ENCODE peak calls at places on chromosome 3, in six cellular contexts. O is HCT116, H is OCI-LY7, W is fibroblast of lung, S is IMR-90, B is neural progenitor cell. J is an unnamed sample.
A peak's percentile ranks its signal among the peaks of the same experiment; 100 is the strongest.

GRCh38 chr3:40042752-40043443 is 233.5 kb downstream of the MYRIP start:
- DNase-seq in H (no peak), W (peak; percentile 44), B (no peak), O (no peak), S (no peak), J (peak; percentile 66)

GRCh38 chr3:4850928-4851265 is 128.3 kb upstream of the BHLHE40 start:
- DNase-seq in O (no peak), S (no peak), H (no peak), B (no peak), W (no peak), J (no peak)

GRCh38 chr3:128313181-128313725 is 153.4 kb downstream of the DNAJB8 start:
- DNase-seq in S (no peak), W (no peak), H (no peak), B (no peak), O (no peak), J (no peak)

GRCh38 chr3:23240386-23240785 is 37.3 kb downstream of the UBE2E2 start:
- DNase-seq in W (no peak), O (no peak), B (no peak), S (no peak), H (no peak), J (no peak)

GRCh38 chr3:42020681-42021307 is 58.9 kb upstream of the ULK4 start:
- DNase-seq in O (no peak), B (no peak), W (peak; percentile 89), S (peak; percentile 83), H (no peak), J (peak; percentile 95)

GRCh38 chr3:10995871-10996270 is 3.3 kb downstream of the SLC6A1 start:
- DNase-seq in H (no peak), S (no peak), B (no peak), W (no peak), O (no peak), J (peak; percentile 54)

GRCh38 chr3:123100192-123100776 is 33.5 kb downstream of the PDIA5 start:
- DNase-seq in O (no peak), W (no peak), S (no peak), H (no peak), B (no peak), J (no peak)

GRCh38 chr3:159854500-159855124 is 134.0 kb upstream of the IL12A start:
- DNase-seq in W (peak; percentile 99), B (no peak), S (peak; percentile 97), H (no peak), O (peak; percentile 59), J (peak; percentile 87)

GRCh38 chr3:20836801-20837200 is 650.8 kb upstream of the SGO1 start:
- DNase-seq in O (no peak), S (no peak), H (no peak), W (no peak), B (no peak), J (no peak)

GRCh38 chr3:14228611-14229470 is 50.2 kb downstream of the LSM3 start:
- DNase-seq in H (peak; percentile 64), S (no peak), O (no peak), B (no peak), W (no peak), J (no peak)

GRCh38 chr3:14231998-14232501 is 53.4 kb downstream of the LSM3 start:
- DNase-seq in H (no peak), B (no peak), O (no peak), S (peak; percentile 87), W (peak; percentile 27), J (peak; percentile 83)

GRCh38 chr3:14231145-14231990 is 52.8 kb downstream of the LSM3 start:
- DNase-seq in W (no peak), O (no peak), S (no peak), H (no peak), B (no peak), J (no peak)

GRCh38 chr3:14227866-14228265 is 49.2 kb downstream of the LSM3 start:
- DNase-seq in B (no peak), W (no peak), O (no peak), H (no peak), S (peak; percentile 54), J (no peak)

DNA sequence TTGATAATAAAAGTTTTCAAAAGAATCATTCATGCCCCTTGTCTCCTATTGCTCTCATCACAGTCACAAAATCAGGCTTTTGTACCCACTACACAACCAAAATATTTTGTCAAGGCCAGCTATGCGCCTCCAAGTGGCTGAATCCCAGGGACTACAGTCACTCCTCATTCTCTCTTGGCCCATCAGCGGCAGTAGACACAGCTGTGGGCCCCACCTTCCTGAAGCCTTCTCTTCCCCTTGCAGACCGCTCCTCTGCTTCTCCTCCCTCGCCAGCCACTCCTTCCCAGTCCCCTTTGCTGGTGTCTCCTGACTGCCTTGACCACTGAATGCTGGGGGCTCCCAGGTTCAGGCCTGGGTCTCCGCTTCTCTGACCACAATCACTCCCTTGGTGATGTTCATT is 52.1 kb downstream of the LSM3 start:
- DNase-seq in O (no peak), H (no peak), W (no peak), B (no peak), S (no peak), J (no peak)
- H2AFZ ChIP-seq in O (no peak overlapping the region), H (no peak overlapping the region), W (no peak overlapping the region), B (no peak overlapping the region), S (peak overlapping the region; percentile 34), J (no peak overlapping the region)

GRCh38 chr3:192494176-192494575 is 233.2 kb downstream of the FGF12 start:
- DNase-seq in B (no peak), W (no peak), H (peak; percentile 90), O (no peak), S (no peak), J (no peak)
- TF ChIP-seq CTCF in B (no peak), W (no peak), H (no peak), O (no peak), S (no peak), J (no peak)

GRCh38 chr3:134796313-134797079 is 1.4 kb downstream of the EPHB1 start:
- DNase-seq in H (no peak), O (no peak), W (peak; percentile 28), S (no peak), B (peak; percentile 81), J (peak; percentile 76)

GRCh38 chr3:134797080-134797801 is 2.2 kb downstream of the EPHB1 start:
- DNase-seq in S (no peak), H (no peak), O (no peak), W (no peak), B (peak; percentile 41), J (no peak)

GRCh38 chr3:134794950-134795775 is at the start of gene EPHB1:
- DNase-seq in W (peak; percentile 94), H (peak; percentile 71), O (peak; percentile 60), S (peak; percentile 87), B (peak; percentile 97), J (peak; percentile 97)

GRCh38 chr3:134794323-134794722 is 737 bp upstream of the EPHB1 start:
- DNase-seq in S (no peak), W (no peak), O (no peak), B (no peak), H (no peak), J (no peak)

GRCh38 chr3:134795776-134796312 is 784 bp downstream of the EPHB1 start:
- DNase-seq in O (no peak), H (no peak), B (peak; percentile 76), W (peak; percentile 48), S (peak; percentile 8), J (peak; percentile 85)
- H2AFZ ChIP-seq in O (no peak overlapping the region), H (no peak overlapping the region), B (peak overlapping the region; percentile 71), W (peak overlapping the region; percentile 74), S (peak overlapping the region; percentile 93), J (peak overlapping the region; percentile 84)

GRCh38 chr3:59442056-59442455 is 392.2 kb upstream of the CFAP20DC start:
- DNase-seq in B (peak; percentile 66), W (no peak), O (no peak), S (no peak), H (no peak), J (no peak)

GRCh38 chr3:59444676-59445075 is 394.9 kb upstream of the CFAP20DC start:
- DNase-seq in S (no peak), H (no peak), O (no peak), W (no peak), B (no peak), J (no peak)

GRCh38 chr3:59444293-59444671 is 394.5 kb upstream of the CFAP20DC start:
- DNase-seq in H (no peak), O (no peak), W (no peak), B (no peak), S (no peak), J (no peak)

GRCh38 chr3:59446775-59447465 is 397.1 kb upstream of the CFAP20DC start:
- DNase-seq in S (no peak), B (peak; percentile 29), O (no peak), W (peak; percentile 55), H (no peak), J (no peak)

GRCh38 chr3:59443618-59444292 is 393.9 kb upstream of the CFAP20DC start:
- DNase-seq in W (no peak), S (no peak), H (no peak), O (no peak), B (no peak), J (no peak)
- TF ChIP-seq CTCF in W (no peak), S (no peak), H (no peak), O (no peak), B (no peak), J (no peak)

DNA sequence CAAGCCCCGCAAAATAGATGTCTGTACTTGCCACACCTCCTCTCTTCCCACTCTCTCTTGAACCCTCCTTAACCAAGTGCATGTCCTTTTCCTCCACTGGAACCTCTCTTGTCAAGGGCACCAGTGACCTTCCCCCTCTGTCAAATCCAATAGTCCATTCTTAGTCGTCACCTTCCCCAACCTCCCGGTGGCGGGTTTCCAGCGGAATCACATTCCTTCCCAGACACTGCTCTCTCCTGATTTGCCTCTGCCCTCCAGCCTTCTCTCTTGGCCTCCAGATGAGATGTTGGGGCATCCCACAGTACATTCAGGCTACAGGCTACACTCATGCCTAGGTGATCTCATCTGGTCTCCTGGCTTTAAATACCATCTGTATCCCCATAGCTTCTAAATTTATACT is 31.1 kb downstream of the SCN5A start:
- DNase-seq in W (no peak), S (no peak), B (no peak), H (no peak), O (no peak), J (peak; percentile 67)
- H2AFZ ChIP-seq in W (no peak overlapping the region), S (no peak overlapping the region), B (no peak overlapping the region), H (no peak overlapping the region), O (no peak overlapping the region), J (no peak overlapping the region)

GRCh38 chr3:45442679-45443214 is 54.4 kb downstream of the LARS2 start:
- DNase-seq in S (no peak), B (no peak), W (no peak), O (no peak), H (no peak), J (no peak)
- TF ChIP-seq CTCF in S (no peak), B (no peak), W (no peak), O (no peak), H (no peak), J (no peak)

GRCh38 chr3:190728574-190729246 is 133.8 kb downstream of the GMNC start:
- DNase-seq in S (no peak), B (no peak), H (no peak), W (peak; percentile 14), O (no peak), J (peak; percentile 35)
- H2AFZ ChIP-seq in S (no peak overlapping the region), B (no peak overlapping the region), H (no peak overlapping the region), W (no peak overlapping the region), O (no peak overlapping the region), J (no peak overlapping the region)